ENCODE peak calls at places on chromosome 2, in seven cellular contexts. L is stomach, C is fibroblast of lung, R is small intestine, J is neuronal stem cell, G is sigmoid colon, B is PC-9. N is an unnamed sample. For H3K4me1 and H3K36me3, the result is how much of the 10 kb centered on the place peaks cover.

GRCh38 chr2:26575836-26576564 is 65.2 kb downstream of the CIB4 start:
- DNase-seq in R (no peak), C (no peak), J (no peak), B (no peak), G (peak), L (no peak), N (peak)

GRCh38 chr2:180519276-180519675 is 461.1 kb upstream of the UBE2E3 start:
- DNase-seq in R (no peak), L (no peak), C (peak), B (peak), J (no peak), G (no peak), N (no peak)

GRCh38 chr2:157785200-157785599 is 90.9 kb downstream of the ACVR1 start:
- DNase-seq in J (no peak), C (peak), L (no peak), R (peak), G (no peak), B (no peak), N (no peak)

GRCh38 chr2:55985406-55985805 is 61.8 kb upstream of the EFEMP1 start:
- DNase-seq in R (no peak), C (no peak), B (no peak), L (no peak), G (no peak), J (no peak), N (no peak)

GRCh38 chr2:12804141-12804857 is 87.6 kb downstream of the TRIB2 start:
- DNase-seq in G (no peak), J (no peak), L (no peak), B (no peak), C (no peak), R (no peak), N (peak)

GRCh38 chr2:23487735-23488492 is 102.9 kb downstream of the KLHL29 start:
- DNase-seq in J (no peak), C (peak), L (no peak), B (no peak), R (no peak), G (no peak), N (no peak)

GRCh38 chr2:68765739-68766377 is 31.2 kb downstream of the ARHGAP25 start:
- DNase-seq in C (peak), B (no peak), L (no peak), R (no peak), J (no peak), G (no peak), N (no peak)

GRCh38 chr2:67389286-67389685 is 7.8 kb upstream of the ETAA1 start:
- DNase-seq in C (peak), B (peak), G (no peak), L (no peak), J (no peak), R (no peak), N (peak)

GRCh38 chr2:28898048-28898447 is 3.6 kb downstream of the WDR43 start:
- DNase-seq in G (no peak), B (no peak), C (no peak), L (no peak), R (no peak), J (no peak), N (peak)

GRCh38 chr2:190382851-190383250 is 25.3 kb upstream of the MFSD6 start:
- DNase-seq in J (no peak), C (peak), R (peak), L (no peak), B (peak), G (no peak), N (no peak)

GRCh38 chr2:68807821-68808266 is 63.4 kb downstream of the BMP10 start:
- DNase-seq in J (no peak), R (no peak), L (no peak), C (peak), G (no peak), B (no peak), N (no peak)

GRCh38 chr2:181573140-181573736 is 83.7 kb downstream of the CERKL start:
- DNase-seq in L (no peak), B (peak), G (no peak), C (peak), J (peak), R (peak), N (no peak)

GRCh38 chr2:71721669-71722068 is 268.3 kb downstream of the DYSF start:
- DNase-seq in J (no peak), L (no peak), G (peak), C (no peak), B (no peak), R (no peak), N (no peak)

GRCh38 chr2:148660999-148661398 is 16.4 kb downstream of the EPC2 start:
- DNase-seq in B (no peak), G (no peak), L (no peak), J (no peak), R (no peak), C (no peak), N (no peak)

GRCh38 chr2:113067681-113068080 is at the start of gene IL1F10:
- DNase-seq in G (no peak), L (no peak), J (no peak), B (no peak), C (no peak), R (no peak), N (no peak)

GRCh38 chr2:172172513-172173217 is 70.0 kb upstream of the DLX2 start:
- DNase-seq in J (peak), B (peak), L (peak), C (peak), R (peak), G (peak), N (peak)

GRCh38 chr2:8573234-8573941 is 108.5 kb upstream of the ID2 start:
- DNase-seq in C (no peak), G (peak), L (peak), R (no peak), J (no peak), B (no peak), N (peak)

GRCh38 chr2:105711394-105711793 is 33.3 kb upstream of the NCK2 start:
- DNase-seq in L (no peak), C (no peak), G (no peak), R (peak), B (no peak), J (no peak), N (no peak)

GRCh38 chr2:47655563-47655880 is 127.4 kb upstream of the MSH6 start:
- DNase-seq in R (no peak), J (no peak), B (no peak), L (no peak), C (no peak), G (no peak), N (no peak)

GRCh38 chr2:156338578-156338977 is 6.1 kb upstream of the NR4A2 start:
- DNase-seq in G (no peak), C (no peak), R (peak), J (no peak), L (no peak), B (no peak), N (no peak)

GRCh38 chr2:47221956-47222355 is 66.8 kb upstream of the STPG4 start:
- DNase-seq in L (no peak), B (no peak), R (no peak), G (no peak), J (no peak), C (peak), N (no peak)

GRCh38 chr2:147641644-147642043 is 203.2 kb upstream of the ACVR2A start:
- DNase-seq in R (no peak), L (no peak), G (no peak), C (peak), B (no peak), J (no peak), N (no peak)

GRCh38 chr2:190343500-190344274 is at the start of gene INPP1:
- DNase-seq in L (peak), B (no peak), G (peak), R (peak), J (peak), C (peak), N (peak)

GRCh38 chr2:64487256-64488049 is 33.5 kb downstream of the LGALSL start:
- DNase-seq in G (no peak), L (no peak), C (no peak), R (peak), B (no peak), J (no peak), N (no peak)

GRCh38 chr2:233772583-233772982 is 5.5 kb upstream of the MROH2A start:
- DNase-seq in R (no peak), L (no peak), J (no peak), C (no peak), G (no peak), B (no peak), N (peak)

GRCh38 chr2:38505779-38506178 is 96.9 kb downstream of the HNRNPLL start:
- DNase-seq in L (no peak), G (peak), C (peak), J (no peak), R (no peak), B (no peak), N (peak)

GRCh38 chr2:43692428-43692994 is 16.3 kb upstream of the C1GALT1C1L start:
- DNase-seq in L (no peak), J (no peak), B (no peak), G (no peak), C (no peak), R (no peak), N (no peak)

GRCh38 chr2:74264281-74264680 is 65.9 kb downstream of the MTHFD2 start:
- DNase-seq in B (no peak), R (no peak), G (no peak), J (no peak), C (no peak), L (no peak), N (no peak)

GRCh38 chr2:149166958-149167810 is 128.7 kb downstream of the LYPD6B start:
- DNase-seq in R (no peak), J (no peak), C (no peak), G (no peak), L (no peak), B (peak), N (peak)

GRCh38 chr2:217451634-217452033 is 551.2 kb downstream of the TNS1 start:
- DNase-seq in C (peak), R (no peak), B (peak), L (no peak), J (no peak), G (no peak), N (no peak)

DNA sequence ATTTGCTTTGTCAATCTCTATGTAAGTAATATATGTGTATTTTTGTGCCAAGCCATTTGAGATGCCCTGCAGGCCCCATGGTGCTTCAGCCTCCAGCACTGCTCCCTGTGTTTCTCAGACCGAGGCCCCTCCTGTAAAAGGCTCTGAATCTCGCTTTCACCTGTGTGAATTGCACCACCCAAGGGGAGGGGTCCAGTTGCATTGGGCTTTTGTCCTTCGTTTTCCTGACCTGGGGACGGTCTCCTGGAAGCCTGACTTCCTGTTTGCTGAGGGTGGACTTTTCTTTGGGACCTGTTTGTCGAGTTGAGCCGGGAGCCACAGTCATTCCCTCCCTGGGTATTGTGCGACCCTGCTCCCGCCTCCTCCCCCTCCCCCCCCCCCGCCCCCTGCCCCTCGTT is 48.9 kb downstream of the AGAP1 start:
- DNase-seq in L (peak), C (no peak), B (peak), R (peak), J (no peak), G (no peak), N (peak)
- H3K4me1 ChIP-seq in L (half or more), C (under half), B (half or more), R (under half), J (under half), G (under half), N (under half)

GRCh38 chr2:99670768-99671734 is 181.2 kb upstream of the REV1 start:
- DNase-seq in J (no peak), R (no peak), L (no peak), C (no peak), B (no peak), G (no peak), N (no peak)

GRCh38 chr2:99675110-99675661 is 185.4 kb upstream of the REV1 start:
- DNase-seq in J (no peak), R (no peak), C (no peak), G (no peak), B (no peak), L (no peak), N (no peak)

GRCh38 chr2:99672766-99673375 is 183.1 kb upstream of the REV1 start:
- DNase-seq in B (no peak), G (no peak), L (no peak), C (no peak), R (no peak), J (no peak), N (no peak)

GRCh38 chr2:99677814-99678213 is 188.0 kb upstream of the REV1 start:
- DNase-seq in L (no peak), J (no peak), R (no peak), B (no peak), G (no peak), C (no peak), N (no peak)

GRCh38 chr2:99674031-99674430 is 184.2 kb upstream of the REV1 start:
- DNase-seq in B (no peak), R (no peak), J (no peak), L (no peak), C (no peak), G (no peak), N (no peak)
- H3K36me3 ChIP-seq in B (under half), R (under half), J (under half), L (under half), C (under half), G (under half), N (under half)

DNA sequence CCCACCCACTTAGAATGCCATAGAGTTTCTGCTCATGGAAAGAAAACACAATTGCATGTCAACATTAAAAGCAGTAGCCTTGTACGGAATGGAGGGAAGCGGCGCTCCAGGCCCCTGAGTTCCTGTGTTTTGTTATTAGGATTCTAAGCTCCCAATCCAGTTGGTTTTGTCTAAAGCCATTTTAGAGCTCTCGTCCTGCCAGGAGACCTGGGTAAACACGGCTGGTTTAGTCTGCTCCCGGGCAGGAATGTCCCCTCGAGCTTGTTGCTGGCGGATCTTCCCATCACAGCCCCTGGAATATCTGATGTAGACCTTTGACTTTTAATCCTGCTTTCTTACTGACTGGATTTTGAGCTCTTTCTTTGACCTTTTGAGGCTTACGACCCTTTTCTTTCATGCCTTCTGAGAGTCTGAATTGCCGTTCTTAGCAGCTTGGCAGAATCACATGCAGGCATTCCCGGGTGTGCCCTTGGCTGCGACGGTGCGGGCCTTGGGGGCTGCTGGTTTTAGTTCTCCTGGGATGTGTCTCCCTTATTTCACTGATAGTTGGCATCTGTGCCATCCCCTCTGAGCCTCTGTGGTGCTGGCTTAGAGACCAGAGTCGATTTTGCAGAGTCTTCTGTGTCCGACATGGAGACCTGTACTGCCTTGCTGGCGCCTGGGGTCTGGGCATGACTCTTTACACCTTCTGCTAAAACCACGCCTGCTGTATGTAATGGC is 25.4 kb downstream of the GREB1 start:
- DNase-seq in G (no peak), B (no peak), L (no peak), C (no peak), R (no peak), J (no peak), N (no peak)
- H3K27ac ChIP-seq in G (no peak), B (no peak), L (no peak), C (no peak), R (no peak), J (peak), N (no peak)

GRCh38 chr2:110679865-110680264 is 2.0 kb upstream of the BUB1 start:
- DNase-seq in J (no peak), C (no peak), R (no peak), G (no peak), B (no peak), L (no peak), N (no peak)
- H3K4me1 ChIP-seq in J (under half), C (under half), R (under half), G (under half), B (under half), L (under half), N (under half)

DNA sequence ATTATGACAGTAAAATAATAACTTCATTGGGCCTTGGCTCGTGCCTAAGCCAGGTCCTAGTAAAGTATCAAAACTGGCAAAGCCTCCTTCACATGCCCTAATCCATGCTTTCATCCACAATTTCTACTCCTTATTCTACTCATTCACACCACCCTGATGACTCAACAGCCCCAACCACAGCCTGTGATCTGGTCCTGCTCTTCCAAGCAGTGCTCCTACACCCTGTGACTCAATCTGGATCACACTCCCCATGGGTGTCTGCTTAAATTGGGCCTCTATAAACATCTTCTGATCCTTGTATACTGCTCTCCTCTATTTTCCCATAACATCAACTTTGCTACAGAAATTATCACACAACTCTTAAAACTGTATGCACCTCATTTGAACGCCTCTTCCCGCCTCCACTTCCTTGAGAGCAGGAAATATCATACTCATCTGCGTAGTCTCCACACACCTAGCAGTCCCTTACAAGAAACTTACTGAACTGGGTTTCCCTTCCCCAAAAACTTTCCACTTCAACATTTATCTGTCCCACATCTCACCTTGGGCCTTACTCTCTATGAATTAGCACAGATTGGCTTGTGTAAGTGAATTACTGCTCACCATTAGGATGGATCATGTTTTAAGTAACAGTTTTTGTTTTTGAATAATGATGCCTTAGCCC is 15.9 kb downstream of the GTF3C3 start:
- DNase-seq in L (no peak), J (no peak), B (no peak), R (no peak), G (no peak), C (peak), N (peak)
- H3K36me3 ChIP-seq in L (half or more), J (under half), B (under half), R (under half), G (half or more), C (under half), N (half or more)

DNA sequence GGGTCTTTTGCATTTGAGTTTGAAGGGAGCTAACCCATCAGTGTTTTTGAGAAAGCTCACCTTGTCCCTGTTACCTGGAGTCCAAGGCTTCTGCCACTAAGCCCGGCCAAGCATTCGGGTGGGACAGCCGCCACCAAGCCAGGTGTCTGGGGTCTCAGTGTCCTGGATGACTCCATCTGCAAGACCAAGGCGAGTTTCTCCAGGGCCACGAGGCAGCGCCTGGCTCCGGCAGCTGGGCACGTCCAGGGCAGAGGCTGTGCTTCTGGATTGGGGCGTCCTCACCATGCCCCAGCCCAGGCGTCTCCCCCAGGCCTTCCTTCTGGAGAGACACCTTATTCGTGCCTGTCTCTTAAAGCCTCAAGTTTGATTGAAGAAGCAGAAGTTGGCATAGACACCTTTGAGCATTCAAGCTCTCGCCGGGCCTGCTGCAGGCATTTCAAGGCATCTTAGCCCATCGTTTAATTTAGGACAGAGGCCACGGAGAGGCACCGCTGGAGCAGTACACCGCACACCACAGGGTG is 24.9 kb downstream of the MLPH start:
- DNase-seq in J (no peak), C (no peak), G (no peak), L (no peak), B (no peak), R (no peak), N (no peak)
- H3K27ac ChIP-seq in J (no peak), C (no peak), G (peak), L (peak), B (peak), R (no peak), N (peak)

N was measured in osteoblast.